ENCODE peak calls at places on chromosomes 3 and 15, in ten cellular contexts. H is stomach, P is spleen, R is HepG2, L is GM23338, B is endothelial cell of umbilical vein, O is prostate gland, X is esophagus muscularis mucosa, Q is transverse colon, C is SK-N-SH. Z is an unnamed sample.

GRCh38 chr3:32614956-32615355 is 44.3 kb upstream of the DYNC1LI1 start:
- DNase-seq in R (no peak), B (peak), X (no peak), H (no peak), C (no peak), Q (no peak), L (no peak), P (no peak), O (no peak), Z (no peak)

GRCh38 chr15:78394981-78395619 is 42.9 kb upstream of the IREB2 start:
- DNase-seq in C (no peak), O (no peak), Q (no peak), R (no peak), X (no peak), H (peak), B (no peak), L (peak), P (no peak), Z (no peak)

GRCh38 chr3:135917076-135917475 is 48.5 kb upstream of the PPP2R3A start:
- DNase-seq in C (no peak), Q (no peak), P (no peak), X (peak), B (no peak), R (no peak), H (peak), L (no peak), O (no peak), Z (no peak)

GRCh38 chr3:24598691-24599090 is 104.0 kb upstream of the THRB start:
- DNase-seq in O (no peak), X (no peak), L (peak), C (no peak), R (peak), P (no peak), H (no peak), B (peak), Q (no peak), Z (no peak)

GRCh38 chr3:114079761-114080160 is 23.2 kb downstream of the QTRT2 start:
- DNase-seq in R (no peak), C (no peak), L (no peak), B (peak), Q (no peak), X (no peak), O (no peak), H (no peak), P (no peak), Z (no peak)

GRCh38 chr3:3177861-3178497 is 1.5 kb downstream of the CRBN start:
- DNase-seq in C (no peak), P (no peak), R (peak), B (peak), Q (no peak), L (no peak), H (no peak), O (no peak), X (no peak), Z (no peak)

GRCh38 chr3:195537995-195538394 is 5.1 kb downstream of the PPP1R2 start:
- DNase-seq in X (no peak), L (no peak), R (no peak), C (no peak), Q (peak), B (no peak), P (no peak), O (no peak), H (no peak), Z (no peak)

GRCh38 chr3:118267588-118267987 is 767.1 kb downstream of the IGSF11 start:
- DNase-seq in L (no peak), X (no peak), O (no peak), H (no peak), P (no peak), B (no peak), Q (no peak), R (no peak), C (no peak), Z (no peak)

GRCh38 chr15:71146597-71146996 is 31.3 kb downstream of the THSD4 start:
- DNase-seq in B (no peak), P (no peak), L (no peak), O (peak), X (peak), R (no peak), H (peak), Q (no peak), C (no peak), Z (no peak)

GRCh38 chr3:26376131-26376530 is 246.4 kb upstream of the LRRC3B start:
- DNase-seq in R (no peak), B (no peak), X (no peak), Q (no peak), L (no peak), O (no peak), H (no peak), P (no peak), C (no peak), Z (no peak)

GRCh38 chr3:73115806-73116205 is 54.3 kb downstream of the EBLN2 start:
- DNase-seq in L (no peak), R (no peak), P (no peak), B (no peak), H (no peak), C (no peak), O (no peak), X (peak), Q (no peak), Z (no peak)

GRCh38 chr3:88812576-88812975 is 294.8 kb upstream of the EPHA3 start:
- DNase-seq in Q (no peak), C (no peak), X (no peak), L (peak), O (no peak), R (no peak), B (no peak), P (no peak), H (no peak), Z (no peak)

GRCh38 chr3:26652157-26652556 is 29.6 kb downstream of the LRRC3B start:
- DNase-seq in Q (no peak), R (no peak), P (no peak), O (no peak), B (no peak), X (no peak), C (no peak), L (peak), H (no peak), Z (no peak)

GRCh38 chr3:69738859-69739203 is 433 bp upstream of the MITF start:
- DNase-seq in L (no peak), P (no peak), X (no peak), R (no peak), C (no peak), Q (no peak), H (no peak), O (no peak), B (no peak), Z (no peak)

GRCh38 chr3:173397161-173398110 is at the start of gene NLGN1:
- DNase-seq in H (peak), L (peak), O (peak), R (no peak), P (peak), X (no peak), Q (peak), B (peak), C (peak), Z (no peak)

GRCh38 chr3:49377483-49377882 is 19.3 kb upstream of the GPX1 start:
- DNase-seq in H (no peak), C (no peak), R (no peak), L (no peak), X (no peak), Q (no peak), B (no peak), O (no peak), P (no peak), Z (no peak)

GRCh38 chr15:43153269-43153668 is 19.9 kb downstream of the TMEM62 start:
- DNase-seq in H (no peak), L (no peak), Q (no peak), X (no peak), C (no peak), O (no peak), B (no peak), P (no peak), R (no peak), Z (no peak)

GRCh38 chr3:149494022-149494758 is 19.7 kb downstream of the TM4SF4 start:
- DNase-seq in B (peak), O (peak), P (no peak), C (peak), H (peak), X (no peak), R (peak), L (peak), Q (peak), Z (peak)

GRCh38 chr15:80679805-80680175 is 15.3 kb upstream of the ABHD17C start:
- DNase-seq in B (no peak), X (no peak), L (no peak), O (peak), Q (peak), C (no peak), H (no peak), R (no peak), P (no peak), Z (no peak)

GRCh38 chr3:188229177-188229576 is 75.2 kb downstream of the LPP start:
- DNase-seq in L (no peak), X (peak), H (peak), B (peak), C (no peak), O (no peak), P (no peak), R (no peak), Q (no peak), Z (no peak)

GRCh38 chr3:159977295-159977694 is 11.3 kb upstream of the IL12A start:
- DNase-seq in O (no peak), R (peak), H (no peak), B (no peak), X (peak), Q (no peak), P (no peak), C (no peak), L (no peak), Z (no peak)

GRCh38 chr15:74631935-74632560 is 16.4 kb downstream of the CLK3 start:
- DNase-seq in O (peak), C (peak), H (peak), X (no peak), Q (peak), L (peak), B (peak), P (peak), R (peak), Z (no peak)

GRCh38 chr3:14624498-14624897 is 27.1 kb upstream of the CCDC174 start:
- DNase-seq in Q (no peak), X (no peak), L (no peak), C (no peak), R (no peak), B (no peak), P (no peak), O (no peak), H (no peak), Z (no peak)

GRCh38 chr3:113183748-113184661 is 27.4 kb upstream of the BOC start:
- DNase-seq in X (peak), P (no peak), B (peak), R (no peak), Q (no peak), H (no peak), L (no peak), O (no peak), C (peak), Z (no peak)

GRCh38 chr3:67940200-67940952 is 286.0 kb upstream of the SUCLG2 start:
- DNase-seq in O (no peak), X (no peak), L (peak), B (no peak), Q (peak), P (no peak), C (no peak), R (no peak), H (no peak), Z (no peak)

GRCh38 chr3:106215047-106215446 is 346.2 kb upstream of the CBLB start:
- DNase-seq in Q (no peak), R (no peak), C (no peak), H (no peak), P (no peak), B (no peak), L (no peak), X (no peak), O (no peak), Z (no peak)

DNA sequence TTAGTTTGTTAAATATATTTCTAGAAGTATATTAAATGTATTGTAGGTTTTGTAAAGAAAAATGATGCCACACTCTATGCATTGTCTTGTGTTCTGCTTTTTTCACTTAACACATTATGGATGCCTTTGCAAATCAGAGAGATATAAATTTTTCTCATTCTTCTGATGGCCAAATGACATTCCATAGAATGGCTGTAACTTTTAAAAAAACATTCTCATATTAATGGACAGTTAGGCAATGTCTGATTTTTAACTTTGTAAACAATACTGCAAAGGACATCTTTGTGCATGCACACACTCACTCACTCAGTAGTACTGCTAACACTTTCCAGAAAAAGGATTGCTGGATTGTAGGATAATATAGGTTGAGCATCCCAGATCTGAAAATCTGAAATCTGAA is 195.9 kb downstream of the ITPR1 start:
- DNase-seq in X (no peak), O (no peak), P (no peak), H (no peak), R (no peak), B (no peak), C (no peak), Q (no peak), L (no peak), Z (no peak)
- TF ChIP-seq POLR2AphosphoS5 in X (no peak), O (no peak), P (no peak), H (no peak), R (no peak), B (no peak), C (no peak), Q (no peak), L (no peak), Z (no peak)

DNA sequence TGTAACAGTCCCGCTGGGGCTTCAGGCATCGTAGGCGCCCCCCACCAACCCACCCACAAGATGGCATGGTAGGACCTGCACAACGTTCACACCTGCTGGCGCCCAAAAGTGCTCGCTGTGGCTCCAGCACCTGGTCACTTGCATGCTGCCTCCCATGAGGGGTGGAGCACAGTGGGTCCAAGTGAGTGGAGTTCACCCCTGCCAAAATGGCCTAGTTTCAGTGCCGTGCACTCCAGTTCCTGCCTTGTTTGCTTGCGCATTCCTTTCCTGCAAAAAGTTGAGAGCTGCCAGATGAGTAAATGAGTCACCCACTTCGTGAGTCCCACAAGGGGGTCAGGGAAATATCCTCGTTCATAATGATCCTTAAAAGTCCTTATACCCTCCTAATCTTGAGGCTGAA is 788.7 kb upstream of the DPPA4 start:
- DNase-seq in C (no peak), H (no peak), R (no peak), B (no peak), L (no peak), Q (no peak), X (no peak), P (no peak), O (no peak), Z (no peak)
- H3K27ac ChIP-seq in C (no peak), H (no peak), R (no peak), B (no peak), L (no peak), Q (no peak), X (no peak), P (no peak), O (no peak), Z (no peak)

GRCh38 chr3:21944251-21944650 is 193.2 kb upstream of the ZNF385D start:
- DNase-seq in X (no peak), P (no peak), C (no peak), O (no peak), R (no peak), H (no peak), B (no peak), Q (no peak), L (no peak), Z (no peak)

GRCh38 chr3:21938267-21938681 is 187.3 kb upstream of the ZNF385D start:
- DNase-seq in Q (no peak), B (no peak), X (no peak), C (no peak), P (no peak), R (no peak), L (no peak), H (no peak), O (no peak), Z (no peak)

DNA sequence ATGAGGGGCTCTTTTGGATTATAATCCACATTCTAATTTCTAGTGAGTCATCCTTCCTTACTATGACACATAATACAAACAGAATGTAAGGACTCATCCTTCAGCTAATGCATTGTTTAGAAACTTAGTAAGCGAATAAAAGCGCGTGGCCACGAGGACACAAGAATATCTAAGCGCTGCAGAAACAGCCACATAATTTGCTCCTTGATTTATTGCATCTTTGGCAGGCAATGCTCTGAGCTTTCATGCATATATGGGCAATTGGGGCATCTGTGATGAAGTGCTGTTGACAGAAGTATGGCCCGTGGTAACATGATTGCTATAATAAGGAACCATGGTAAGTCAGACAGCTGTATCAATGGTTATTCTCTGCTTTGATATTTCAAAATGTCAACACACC is 191.3 kb upstream of the ZNF385D start:
- DNase-seq in O (no peak), P (no peak), C (no peak), H (no peak), R (no peak), L (no peak), Q (no peak), X (no peak), B (no peak), Z (peak)
- TF ChIP-seq POLR2AphosphoS5 in O (no peak), P (no peak), C (no peak), H (no peak), R (no peak), L (no peak), Q (no peak), X (no peak), B (no peak), Z (no peak)

GRCh38 chr3:12991861-12992281 is 81.4 kb downstream of the IQSEC1 start:
- DNase-seq in L (no peak), C (no peak), R (peak), Q (peak), X (no peak), O (no peak), H (peak), B (no peak), P (peak), Z (no peak)
- H3K27ac ChIP-seq in L (no peak), C (no peak), R (no peak), Q (no peak), X (peak), O (no peak), H (peak), B (no peak), P (no peak), Z (no peak)

GRCh38 chr15:82228750-82229149 is 33.8 kb downstream of the EFL1 start:
- DNase-seq in X (no peak), R (no peak), C (no peak), B (no peak), P (no peak), L (no peak), H (no peak), Q (no peak), O (no peak), Z (no peak)

GRCh38 chr15:82231842-82232241 is 30.7 kb downstream of the EFL1 start:
- DNase-seq in Q (no peak), B (no peak), R (peak), P (no peak), L (peak), X (no peak), O (no peak), C (peak), H (no peak), Z (no peak)

GRCh38 chr15:82231233-82231632 is 31.3 kb downstream of the EFL1 start:
- DNase-seq in L (no peak), P (no peak), O (no peak), R (no peak), H (no peak), Q (no peak), X (no peak), C (no peak), B (no peak), Z (no peak)
- TF ChIP-seq POLR2AphosphoS5 in L (no peak), P (no peak), O (no peak), R (no peak), H (no peak), Q (no peak), X (no peak), C (no peak), B (no peak), Z (no peak)

DNA sequence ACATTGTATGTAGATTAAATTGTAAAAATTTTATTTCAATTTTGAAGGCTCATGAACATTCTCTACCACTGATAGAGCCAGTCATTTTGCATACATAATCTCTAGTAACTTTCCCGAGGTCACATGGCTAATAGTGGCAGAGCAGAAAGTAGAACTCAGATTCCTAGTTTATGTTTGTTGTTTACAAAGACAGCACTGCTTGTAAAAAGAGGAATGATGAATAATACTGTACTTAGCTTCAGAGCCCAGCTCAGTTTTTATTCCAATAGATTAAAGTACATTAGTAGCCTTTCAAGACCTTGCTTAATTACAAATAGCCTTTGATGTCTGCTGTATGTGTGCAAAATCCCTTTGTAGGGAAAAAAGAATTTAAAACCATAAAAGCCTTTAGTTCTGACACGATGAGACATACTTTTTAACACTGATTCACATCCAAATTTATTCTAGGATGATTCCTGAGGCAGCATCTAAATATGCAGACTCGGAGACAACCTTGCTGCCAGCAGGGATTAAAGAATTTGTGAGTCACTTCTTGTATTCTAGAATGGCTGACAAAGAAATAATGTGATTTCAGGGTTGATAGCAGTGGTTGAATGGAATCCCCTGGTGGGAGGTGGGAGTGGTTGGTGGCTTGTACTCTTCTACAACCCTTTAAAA is 324.2 kb upstream of the TGFBR2 start:
- DNase-seq in B (peak), L (peak), C (no peak), P (no peak), O (no peak), R (peak), H (no peak), X (no peak), Q (no peak), Z (no peak)
- H3K27ac ChIP-seq in B (peak), L (no peak), C (peak), P (no peak), O (no peak), R (no peak), H (no peak), X (peak), Q (no peak), Z (peak)

DNA sequence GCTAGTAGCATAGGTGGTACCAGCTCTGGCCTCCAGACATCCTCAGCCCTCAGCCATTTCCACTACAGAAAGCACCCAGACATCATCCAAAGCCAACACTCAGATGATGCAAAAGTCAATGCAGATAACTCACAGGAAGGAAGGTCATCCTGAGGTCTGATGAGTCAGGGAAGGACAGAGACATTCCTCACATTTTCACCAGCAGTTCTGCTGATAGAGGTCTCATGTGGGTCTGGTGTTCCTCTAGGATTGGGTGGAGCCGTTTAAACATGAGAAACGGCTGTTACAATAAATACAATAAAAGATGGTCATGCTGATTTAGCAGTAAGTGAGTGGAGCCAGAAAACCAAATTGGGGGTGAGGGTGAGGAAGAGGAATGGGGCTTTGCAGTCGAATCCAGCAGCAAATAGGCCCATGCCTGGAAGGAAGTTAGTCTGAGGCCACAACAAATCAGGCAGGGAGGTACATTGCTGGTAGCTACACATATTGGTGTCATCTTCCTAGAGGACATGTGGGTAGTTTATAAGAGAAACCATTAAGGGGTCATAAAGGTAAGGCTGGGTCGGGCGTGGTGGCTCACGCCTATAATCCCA is 33.3 kb upstream of the FLNB start:
- DNase-seq in P (no peak), C (peak), L (peak), X (no peak), O (peak), Q (no peak), B (peak), H (no peak), R (peak), Z (peak)
- TF ChIP-seq POLR2AphosphoS5 in P (no peak), C (peak), L (no peak), X (peak), O (peak), Q (peak), B (peak), H (no peak), R (no peak), Z (no peak)

Z was measured in Panc1.